ENCODE peak calls at places on chromosome 12, in six cellular contexts. One of them, this sample, is unnamed.

GRCh38 chr12:112031472-112031871 is 18.2 kb downstream of the ERP29 start:
- DNase-seq in uterus: no peak
- DNase-seq in AG10803: no peak
- DNase-seq in cardiac muscle cell: no peak
- DNase-seq in foreskin fibroblast: no peak
- DNase-seq in BE2C: no peak
- DNase-seq in this sample: no peak

GRCh38 chr12:83664650-83665049 is 977.9 kb downstream of the TMTC2 start:
- DNase-seq in uterus: no peak
- DNase-seq in AG10803: no peak
- DNase-seq in cardiac muscle cell: peak; percentile 44
- DNase-seq in foreskin fibroblast: no peak
- DNase-seq in BE2C: peak; percentile 88
- DNase-seq in this sample: peak; percentile 2

GRCh38 chr12:11814362-11814761 is 164.9 kb downstream of the ETV6 start:
- DNase-seq in uterus: no peak
- DNase-seq in AG10803: peak; percentile 75
- DNase-seq in cardiac muscle cell: no peak
- DNase-seq in foreskin fibroblast: peak; percentile 88
- DNase-seq in BE2C: no peak
- DNase-seq in this sample: no peak

GRCh38 chr12:52521581-52522266 is 1.5 kb upstream of the KRT5 start:
- DNase-seq in uterus: no peak
- DNase-seq in AG10803: peak; percentile 80
- DNase-seq in cardiac muscle cell: no peak
- DNase-seq in foreskin fibroblast: peak; percentile 24
- DNase-seq in BE2C: no peak
- DNase-seq in this sample: no peak

GRCh38 chr12:110546339-110546738 is 36.8 kb downstream of the PPTC7 start:
- DNase-seq in uterus: no peak
- DNase-seq in AG10803: peak; percentile 94
- DNase-seq in cardiac muscle cell: no peak
- DNase-seq in foreskin fibroblast: peak; percentile 92
- DNase-seq in BE2C: no peak
- DNase-seq in this sample: peak; percentile 95

GRCh38 chr12:5965950-5966383 is 20.9 kb upstream of the ANO2 start:
- DNase-seq in uterus: no peak
- DNase-seq in AG10803: peak; percentile 43
- DNase-seq in cardiac muscle cell: peak; percentile 74
- DNase-seq in foreskin fibroblast: peak; percentile 71
- DNase-seq in BE2C: peak; percentile 79
- DNase-seq in this sample: no peak

GRCh38 chr12:62472472-62472871 is 5.8 kb downstream of the MON2 start:
- DNase-seq in uterus: no peak
- DNase-seq in AG10803: no peak
- DNase-seq in cardiac muscle cell: no peak
- DNase-seq in foreskin fibroblast: peak; percentile 3
- DNase-seq in BE2C: no peak
- DNase-seq in this sample: no peak

GRCh38 chr12:29698756-29699155 is 85.0 kb downstream of the TMTC1 start:
- DNase-seq in uterus: no peak
- DNase-seq in AG10803: no peak
- DNase-seq in cardiac muscle cell: no peak
- DNase-seq in foreskin fibroblast: no peak
- DNase-seq in BE2C: no peak
- DNase-seq in this sample: no peak

GRCh38 chr12:22229652-22230279 is 104.7 kb downstream of the ST8SIA1 start:
- DNase-seq in uterus: no peak
- DNase-seq in AG10803: peak; percentile 36
- DNase-seq in cardiac muscle cell: no peak
- DNase-seq in foreskin fibroblast: peak; percentile 4
- DNase-seq in BE2C: no peak
- DNase-seq in this sample: no peak

GRCh38 chr12:18629445-18629844 is 108.4 kb downstream of the PLCZ1 start:
- DNase-seq in uterus: no peak
- DNase-seq in AG10803: no peak
- DNase-seq in cardiac muscle cell: no peak
- DNase-seq in foreskin fibroblast: no peak
- DNase-seq in BE2C: no peak
- DNase-seq in this sample: no peak

GRCh38 chr12:41264281-41264680 is 76.2 kb downstream of the PDZRN4 start:
- DNase-seq in uterus: no peak
- DNase-seq in AG10803: no peak
- DNase-seq in cardiac muscle cell: peak; percentile 11
- DNase-seq in foreskin fibroblast: no peak
- DNase-seq in BE2C: no peak
- DNase-seq in this sample: no peak

GRCh38 chr12:61291647-61292046 is 968.6 kb upstream of the USP15 start:
- DNase-seq in uterus: no peak
- DNase-seq in AG10803: no peak
- DNase-seq in cardiac muscle cell: no peak
- DNase-seq in foreskin fibroblast: peak; percentile 6
- DNase-seq in BE2C: no peak
- DNase-seq in this sample: no peak

GRCh38 chr12:109776624-109777023 is 56.6 kb downstream of the TRPV4 start:
- DNase-seq in uterus: no peak
- DNase-seq in AG10803: no peak
- DNase-seq in cardiac muscle cell: no peak
- DNase-seq in foreskin fibroblast: no peak
- DNase-seq in BE2C: peak; percentile 30
- DNase-seq in this sample: no peak

GRCh38 chr12:105064564-105065222 is 19.6 kb downstream of the ALDH1L2 start:
- DNase-seq in uterus: no peak
- DNase-seq in AG10803: no peak
- DNase-seq in cardiac muscle cell: peak; percentile 20
- DNase-seq in foreskin fibroblast: no peak
- DNase-seq in BE2C: no peak
- DNase-seq in this sample: no peak

GRCh38 chr12:98317939-98318899 is 197.2 kb upstream of the TMPO start:
- DNase-seq in uterus: no peak
- DNase-seq in AG10803: no peak
- DNase-seq in cardiac muscle cell: no peak
- DNase-seq in foreskin fibroblast: no peak
- DNase-seq in BE2C: no peak
- DNase-seq in this sample: no peak

GRCh38 chr12:49809369-49810158 is 18.6 kb downstream of the NCKAP5L start:
- DNase-seq in uterus: no peak
- DNase-seq in AG10803: peak; percentile 58
- DNase-seq in cardiac muscle cell: peak; percentile 42
- DNase-seq in foreskin fibroblast: peak; percentile 37
- DNase-seq in BE2C: no peak
- DNase-seq in this sample: no peak
- H3K4me3 ChIP-seq in uterus: no peak overlapping the region
- H3K4me3 ChIP-seq in AG10803: no peak overlapping the region
- H3K4me3 ChIP-seq in cardiac muscle cell: no peak overlapping the region
- H3K4me3 ChIP-seq in foreskin fibroblast: no peak overlapping the region
- H3K4me3 ChIP-seq in BE2C: no peak overlapping the region
- H3K4me3 ChIP-seq in this sample: no peak overlapping the region

DNA sequence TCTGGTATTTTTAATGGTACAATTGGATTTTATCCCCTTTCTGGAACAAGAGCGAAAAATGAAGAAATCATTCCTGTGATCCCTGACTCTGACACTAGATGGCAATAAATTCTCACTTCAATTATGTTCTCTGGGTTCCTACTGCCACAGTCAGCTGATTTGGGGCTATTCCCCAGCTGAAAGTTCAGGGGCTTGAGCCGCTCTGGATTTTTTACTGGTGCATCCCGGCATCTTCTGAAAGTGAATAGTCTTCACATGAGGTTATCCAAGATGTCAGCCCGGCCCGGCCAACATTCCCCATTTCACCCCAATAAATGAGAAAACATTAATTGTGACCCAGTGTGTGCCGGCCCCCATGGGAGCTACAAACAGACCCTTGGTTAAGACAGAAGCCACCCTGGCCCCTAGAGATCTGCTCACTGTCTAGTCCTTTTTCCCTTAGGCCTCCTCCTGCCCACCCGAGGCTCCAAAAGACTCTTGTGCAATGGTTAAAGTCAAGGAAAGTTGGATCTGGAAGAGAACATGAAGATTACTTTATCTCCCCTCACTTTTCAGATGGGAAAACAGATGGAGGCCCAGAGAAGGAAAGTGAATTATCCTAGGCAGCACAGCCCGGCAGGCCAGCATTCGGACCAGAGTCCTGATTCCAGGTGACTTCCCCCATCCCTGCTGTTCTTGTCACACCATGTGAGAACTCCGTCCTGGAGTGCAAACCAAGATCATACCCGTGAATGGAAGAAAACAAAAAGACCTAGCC is 20.8 kb downstream of the CKAP4 start:
- DNase-seq in uterus: peak; percentile 43
- DNase-seq in AG10803: peak; percentile 66
- DNase-seq in cardiac muscle cell: peak; percentile 61
- DNase-seq in foreskin fibroblast: peak; percentile 80
- DNase-seq in BE2C: peak; percentile 38
- DNase-seq in this sample: no peak
- TF ChIP-seq CTCF in uterus: peak; percentile 85
- TF ChIP-seq CTCF in AG10803: peak; percentile 77
- TF ChIP-seq CTCF in cardiac muscle cell: peak; percentile 66
- TF ChIP-seq CTCF in foreskin fibroblast: peak; percentile 46
- TF ChIP-seq CTCF in BE2C: peak; percentile 74
- TF ChIP-seq CTCF in this sample: peak; percentile 52

DNA sequence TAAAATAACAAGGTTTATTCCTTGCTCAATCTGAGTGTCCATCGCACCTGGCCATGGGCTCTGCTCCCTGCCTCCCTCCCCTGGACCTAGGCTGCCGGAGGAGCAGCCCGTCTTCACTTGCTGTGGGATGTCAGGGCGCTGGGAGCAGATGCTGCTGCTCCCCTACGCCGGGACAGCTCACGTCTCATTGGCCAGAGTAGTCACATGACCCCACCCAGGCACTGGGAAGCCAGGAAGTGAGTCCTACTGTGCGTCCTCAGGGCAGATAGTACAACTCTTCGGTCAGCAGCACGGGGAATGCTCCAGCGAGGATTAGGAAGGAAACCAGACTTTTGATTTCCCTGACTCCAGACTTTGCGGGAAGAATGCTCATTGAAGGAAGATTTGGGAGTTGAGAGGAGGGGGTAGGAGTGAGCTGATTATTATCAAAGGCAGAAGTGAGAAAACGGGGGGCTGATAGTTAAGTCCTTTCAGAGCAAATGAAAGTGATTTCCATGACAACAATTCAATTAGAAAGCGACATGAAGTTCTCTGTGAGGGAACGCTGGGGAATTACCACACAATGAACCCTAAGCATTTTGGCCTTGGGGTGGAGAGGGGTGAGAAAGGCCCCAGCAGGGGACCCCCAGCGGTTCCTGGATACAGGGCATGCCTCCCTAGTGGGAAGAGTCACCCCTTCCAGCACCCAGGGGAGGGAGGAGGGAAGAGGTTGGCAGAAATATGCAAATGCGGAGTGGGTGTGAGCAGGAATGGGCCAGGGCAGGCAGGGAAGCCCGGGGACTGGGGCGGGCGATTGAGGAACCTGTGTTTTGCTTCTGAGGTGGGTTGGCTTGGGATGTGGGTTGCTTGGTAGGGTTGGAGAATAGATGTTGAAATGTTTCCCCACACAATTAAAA is 215.5 kb downstream of the AACS start:
- DNase-seq in uterus: no peak
- DNase-seq in AG10803: no peak
- DNase-seq in cardiac muscle cell: no peak
- DNase-seq in foreskin fibroblast: no peak
- DNase-seq in BE2C: no peak
- DNase-seq in this sample: no peak
- H3K4me3 ChIP-seq in uterus: no peak overlapping the region
- H3K4me3 ChIP-seq in AG10803: no peak overlapping the region
- H3K4me3 ChIP-seq in cardiac muscle cell: no peak overlapping the region
- H3K4me3 ChIP-seq in foreskin fibroblast: no peak overlapping the region
- H3K4me3 ChIP-seq in BE2C: no peak overlapping the region
- H3K4me3 ChIP-seq in this sample: no peak overlapping the region

GRCh38 chr12:106248177-106248848 is 493 bp upstream of the CKAP4 start:
- DNase-seq in uterus: peak; percentile 71
- DNase-seq in AG10803: peak; percentile 77
- DNase-seq in cardiac muscle cell: peak; percentile 60
- DNase-seq in foreskin fibroblast: peak; percentile 81
- DNase-seq in BE2C: peak; percentile 35
- DNase-seq in this sample: no peak

GRCh38 chr12:106248849-106249371 is 1.1 kb upstream of the CKAP4 start:
- DNase-seq in uterus: no peak
- DNase-seq in AG10803: peak; percentile 66
- DNase-seq in cardiac muscle cell: no peak
- DNase-seq in foreskin fibroblast: peak; percentile 89
- DNase-seq in BE2C: no peak
- DNase-seq in this sample: no peak

GRCh38 chr12:106245767-106246166 is 2.1 kb downstream of the CKAP4 start:
- DNase-seq in uterus: peak; percentile 49
- DNase-seq in AG10803: peak; percentile 84
- DNase-seq in cardiac muscle cell: no peak
- DNase-seq in foreskin fibroblast: peak; percentile 68
- DNase-seq in BE2C: no peak
- DNase-seq in this sample: no peak

GRCh38 chr12:106247731-106248176 is at the start of gene CKAP4:
- DNase-seq in uterus: peak; percentile 74
- DNase-seq in AG10803: peak; percentile 85
- DNase-seq in cardiac muscle cell: peak; percentile 92
- DNase-seq in foreskin fibroblast: peak; percentile 93
- DNase-seq in BE2C: peak; percentile 82
- DNase-seq in this sample: no peak

GRCh38 chr12:106246891-106247730 is 709 bp downstream of the CKAP4 start:
- DNase-seq in uterus: peak; percentile 63
- DNase-seq in AG10803: peak; percentile 76
- DNase-seq in cardiac muscle cell: peak; percentile 77
- DNase-seq in foreskin fibroblast: peak; percentile 86
- DNase-seq in BE2C: peak; percentile 66
- DNase-seq in this sample: no peak
- TF ChIP-seq CTCF in uterus: no peak
- TF ChIP-seq CTCF in AG10803: no peak
- TF ChIP-seq CTCF in cardiac muscle cell: no peak
- TF ChIP-seq CTCF in foreskin fibroblast: peak; percentile 4
- TF ChIP-seq CTCF in BE2C: no peak
- TF ChIP-seq CTCF in this sample: no peak

DNA sequence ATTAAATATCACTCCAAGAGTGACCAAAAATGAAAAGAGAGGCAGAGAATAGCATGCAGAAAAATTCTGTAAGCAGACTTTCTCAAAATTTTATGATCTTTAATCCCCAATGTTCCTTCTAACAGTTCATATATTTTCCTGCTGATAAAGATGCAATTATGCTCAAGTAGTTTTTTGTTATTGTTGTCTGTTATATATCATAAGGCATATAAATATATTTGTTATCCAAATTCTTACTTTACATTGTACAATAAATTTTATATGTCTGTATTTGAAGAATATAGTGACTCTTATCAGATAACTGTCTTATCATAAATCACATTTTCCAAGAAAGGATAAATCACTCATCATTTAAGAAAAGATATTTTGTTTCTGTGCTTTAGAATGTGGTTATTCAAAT is 2.7 kb downstream of the RASSF9 start:
- DNase-seq in uterus: no peak
- DNase-seq in AG10803: no peak
- DNase-seq in cardiac muscle cell: no peak
- DNase-seq in foreskin fibroblast: no peak
- DNase-seq in BE2C: no peak
- DNase-seq in this sample: no peak
- H3K4me3 ChIP-seq in uterus: no peak overlapping the region
- H3K4me3 ChIP-seq in AG10803: no peak overlapping the region
- H3K4me3 ChIP-seq in cardiac muscle cell: no peak overlapping the region
- H3K4me3 ChIP-seq in foreskin fibroblast: no peak overlapping the region
- H3K4me3 ChIP-seq in BE2C: no peak overlapping the region
- H3K4me3 ChIP-seq in this sample: no peak overlapping the region